ENCODE peak calls at places on chromosomes 3 and 15, in five cellular contexts. B is HuH-7, R is AG09309, E is DMS153, P is GM03348. Z is an unnamed sample.

GRCh38 chr15:66934315-66934930 is 131.0 kb upstream of the SMAD3 start:
- DNase-seq in B (no peak), P (no peak), E (no peak), R (no peak), Z (no peak)

GRCh38 chr15:75067123-75067854 is 43.9 kb downstream of the PPCDC start:
- DNase-seq in P (no peak), R (no peak), E (no peak), B (no peak), Z (no peak)

GRCh38 chr3:178525180-178525704 is 11.0 kb upstream of the KCNMB2 start:
- DNase-seq in R (no peak), B (no peak), E (no peak), P (peak; percentile 8), Z (no peak)

GRCh38 chr15:87748483-87748882 is 508.1 kb downstream of the NTRK3 start:
- DNase-seq in P (no peak), B (no peak), E (no peak), R (no peak), Z (no peak)

GRCh38 chr3:126883241-126883640 is 99.7 kb upstream of the PLXNA1 start:
- DNase-seq in R (peak; percentile 11), P (peak; percentile 36), E (no peak), B (no peak), Z (no peak)

GRCh38 chr3:122063908-122064307 is 8.7 kb downstream of the CD86 start:
- DNase-seq in B (no peak), R (no peak), P (no peak), E (no peak), Z (no peak)

GRCh38 chr15:65312400-65312916 is 8.0 kb downstream of the RNU5B-1 start:
- DNase-seq in P (no peak), R (no peak), E (no peak), B (peak; percentile 70), Z (no peak)

GRCh38 chr15:64460737-64461576 is 579 bp downstream of the ZNF609 start:
- DNase-seq in B (peak; percentile 75), E (peak; percentile 1), R (peak; percentile 56), P (peak; percentile 86), Z (peak; percentile 63)

GRCh38 chr3:84108442-84108971 is 850.3 kb upstream of the CADM2 start:
- DNase-seq in B (no peak), R (no peak), P (no peak), E (no peak), Z (no peak)

GRCh38 chr15:92665100-92665555 is 9.6 kb upstream of the FAM174B start:
- DNase-seq in R (no peak), E (no peak), B (no peak), P (no peak), Z (peak; percentile 24)

GRCh38 chr3:6447166-6447801 is 413.6 kb upstream of the GRM7 start:
- DNase-seq in E (no peak), R (no peak), P (no peak), B (no peak), Z (no peak)

GRCh38 chr3:44442591-44443309 is 34.7 kb downstream of the ZNF445 start:
- DNase-seq in B (no peak), P (no peak), R (no peak), E (no peak), Z (no peak)

GRCh38 chr3:48268936-48269551 is 28.1 kb downstream of the ZNF589 start:
- DNase-seq in P (no peak), E (peak; percentile 5), R (no peak), B (no peak), Z (no peak)

Z was measured in fibroblast of the conjunctiva.